ENCODE peak calls at places on chromosomes 11 and 22, in eight cellular contexts. J is right atrium auricular region, A is breast epithelium, H is prostate gland, X is AG04449, G is HFF-Myc, V is fibroblast of the aortic adventitia, L is foreskin fibroblast. F is an unnamed sample.

GRCh38 chr11:10438451-10438850 is 16.6 kb upstream of the AMPD3 start:
- DNase-seq in J (no peak), A (no peak), H (no peak), X (no peak), G (no peak), V (peak), L (peak), F (no peak)

GRCh38 chr11:96464695-96465307 is 75.0 kb downstream of the JRKL start:
- DNase-seq in J (no peak), A (no peak), H (no peak), X (peak), G (peak), V (peak), L (peak), F (no peak)

GRCh38 chr22:31148953-31149627 is 8.8 kb upstream of the PLA2G3 start:
- DNase-seq in J (peak), A (peak), H (peak), X (no peak), G (no peak), V (peak), L (peak), F (peak)

GRCh38 chr11:69075421-69076128 is 26.8 kb downstream of the TPCN2 start:
- DNase-seq in J (peak), A (peak), H (no peak), X (peak), G (peak), V (peak), L (peak), F (no peak)

GRCh38 chr22:47940211-47940610 is 1177.8 kb downstream of the TBC1D22A start:
- DNase-seq in J (no peak), A (no peak), H (no peak), X (no peak), G (no peak), V (no peak), L (no peak), F (no peak)

GRCh38 chr11:75562836-75563484 is 907 bp downstream of the SERPINH1 start:
- DNase-seq in J (no peak), A (no peak), H (peak), X (no peak), G (peak), V (peak), L (peak), F (no peak)

GRCh38 chr11:18491924-18492323 is 34.8 kb downstream of the TSG101 start:
- DNase-seq in J (no peak), A (no peak), H (no peak), X (no peak), G (no peak), V (no peak), L (no peak), F (no peak)

GRCh38 chr22:27796829-27797792 is 4.4 kb downstream of the MN1 start:
- DNase-seq in J (no peak), A (no peak), H (no peak), X (no peak), G (no peak), V (no peak), L (no peak), F (peak)

GRCh38 chr22:30596886-30597285 is 5.2 kb upstream of the PES1 start:
- DNase-seq in J (no peak), A (no peak), H (no peak), X (no peak), G (no peak), V (no peak), L (no peak), F (no peak)

GRCh38 chr11:75242722-75243600 is 2.4 kb downstream of the TPBGL start:
- DNase-seq in J (no peak), A (peak), H (no peak), X (no peak), G (no peak), V (no peak), L (no peak), F (no peak)

DNA sequence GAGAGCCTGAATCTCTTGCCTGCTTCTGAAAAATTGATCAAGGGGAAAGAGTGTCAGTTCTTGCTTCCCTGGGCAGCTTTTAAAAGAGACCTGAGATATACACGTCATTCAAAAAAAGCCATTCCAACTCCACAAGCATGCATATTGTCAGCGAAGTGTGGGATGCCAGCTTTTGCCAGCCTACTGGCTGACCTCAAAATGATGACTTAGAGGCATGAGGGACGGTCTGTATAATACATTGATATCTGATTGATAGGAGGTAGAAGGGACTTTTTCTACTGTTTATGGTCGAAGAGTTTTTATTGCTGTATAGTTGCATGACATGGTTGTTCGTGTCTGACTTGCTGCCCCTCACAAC is 126.3 kb downstream of the MICAL2 start:
- DNase-seq in J (no peak), A (no peak), H (no peak), X (no peak), G (no peak), V (no peak), L (no peak), F (no peak)
- TF ChIP-seq CTCF in J (peak), A (no peak), H (no peak), X (no peak), G (no peak), V (no peak), L (no peak), F (no peak)

GRCh38 chr22:38203090-38203810 is 1.5 kb downstream of the MAFF start:
- DNase-seq in J (no peak), A (peak), H (peak), X (no peak), G (no peak), V (peak), L (peak), F (peak)

GRCh38 chr22:38203855-38204497 is 2.2 kb downstream of the MAFF start:
- DNase-seq in J (no peak), A (no peak), H (no peak), X (no peak), G (no peak), V (peak), L (peak), F (no peak)

GRCh38 chr22:38204784-38205183 is 3.0 kb downstream of the MAFF start:
- DNase-seq in J (no peak), A (no peak), H (no peak), X (no peak), G (no peak), V (no peak), L (no peak), F (no peak)

GRCh38 chr22:38207898-38208432 is 6.2 kb downstream of the MAFF start:
- DNase-seq in J (no peak), A (no peak), H (no peak), X (no peak), G (no peak), V (no peak), L (no peak), F (no peak)

GRCh38 chr22:38205261-38206128 is 3.7 kb downstream of the MAFF start:
- DNase-seq in J (peak), A (peak), H (no peak), X (peak), G (no peak), V (peak), L (peak), F (peak)
- H3K4me3 ChIP-seq in J (no peak), A (peak), H (no peak), X (no peak), G (no peak), V (peak), L (no peak), F (no peak)

GRCh38 chr11:30317030-30317429 is 5.9 kb upstream of the ARL14EP start:
- DNase-seq in J (no peak), A (no peak), H (no peak), X (no peak), G (no peak), V (no peak), L (no peak), F (no peak)

GRCh38 chr11:30313580-30313979 is 9.3 kb upstream of the ARL14EP start:
- DNase-seq in J (no peak), A (no peak), H (no peak), X (no peak), G (no peak), V (no peak), L (peak), F (no peak)

GRCh38 chr11:30312243-30312642 is 10.7 kb upstream of the ARL14EP start:
- DNase-seq in J (no peak), A (no peak), H (no peak), X (no peak), G (no peak), V (no peak), L (no peak), F (no peak)

GRCh38 chr11:30314625-30315024 is 8.3 kb upstream of the ARL14EP start:
- DNase-seq in J (no peak), A (no peak), H (no peak), X (no peak), G (no peak), V (peak), L (peak), F (no peak)

DNA sequence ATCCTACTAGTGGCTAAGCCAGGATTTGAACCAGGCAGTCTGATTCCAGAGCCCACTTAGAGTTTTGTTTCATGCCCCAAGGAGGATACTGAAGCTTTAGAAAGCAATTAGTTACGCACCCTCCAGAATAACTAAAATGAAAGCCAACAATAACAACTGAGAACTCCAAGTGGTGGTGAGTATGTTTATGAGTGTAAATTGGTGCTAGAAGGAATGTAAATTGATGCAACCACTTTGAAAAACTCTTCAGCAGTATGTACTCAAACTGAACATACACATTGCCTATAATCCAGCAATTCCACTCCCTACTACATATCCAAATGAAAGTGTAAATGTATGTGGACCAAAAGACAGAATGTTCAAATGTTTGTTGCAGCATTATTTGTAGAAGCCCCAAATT is 6.7 kb upstream of the ARL14EP start:
- DNase-seq in J (no peak), A (no peak), H (no peak), X (no peak), G (no peak), V (no peak), L (no peak), F (no peak)
- TF ChIP-seq CTCF in J (no peak), A (no peak), H (no peak), X (no peak), G (no peak), V (no peak), L (no peak), F (no peak)

DNA sequence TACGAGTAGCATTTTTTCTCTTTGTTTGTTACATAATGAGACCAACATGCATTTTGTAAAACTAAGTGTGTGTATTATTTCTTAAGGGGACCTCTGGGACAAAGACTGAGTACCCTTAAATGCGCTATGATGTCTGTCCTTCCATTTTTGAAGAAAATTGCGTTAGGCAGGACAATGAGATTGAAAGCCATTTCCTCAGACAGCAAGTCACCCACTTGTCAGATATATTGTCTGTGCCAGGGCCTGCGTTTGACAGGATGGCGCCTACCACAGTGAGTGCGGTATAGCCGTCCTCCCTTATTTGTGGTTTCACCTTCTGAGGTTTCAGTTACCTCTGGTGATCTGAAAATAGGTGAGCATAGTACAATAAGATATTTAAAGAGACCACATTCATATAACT is 2.2 kb downstream of the AP2A2 start:
- DNase-seq in J (no peak), A (no peak), H (no peak), X (no peak), G (no peak), V (no peak), L (no peak), F (no peak)
- H3K4me3 ChIP-seq in J (no peak), A (no peak), H (no peak), X (no peak), G (no peak), V (no peak), L (no peak), F (peak)

GRCh38 chr22:37557321-37558001 is 2.8 kb upstream of the CDC42EP1 start:
- DNase-seq in J (no peak), A (no peak), H (no peak), X (no peak), G (no peak), V (no peak), L (no peak), F (no peak)
- TF ChIP-seq CTCF in J (no peak), A (no peak), H (no peak), X (no peak), G (no peak), V (no peak), L (no peak), F (no peak)

GRCh38 chr11:132942611-132943324 is 589.5 kb downstream of the OPCML start:
- DNase-seq in J (no peak), A (no peak), H (no peak), X (no peak), G (no peak), V (no peak), L (no peak), F (no peak)
- H3K4me3 ChIP-seq in J (no peak), A (peak), H (no peak), X (peak), G (no peak), V (no peak), L (peak), F (no peak)

GRCh38 chr22:22710719-22711531 is 66.5 kb downstream of the GGTLC2 start:
- DNase-seq in J (peak), A (no peak), H (peak), X (no peak), G (no peak), V (peak), L (peak), F (peak)
- TF ChIP-seq CTCF in J (peak), A (peak), H (peak), X (peak), G (peak), V (peak), L (peak), F (peak)

GRCh38 chr11:44728491-44728910 is 1.7 kb downstream of the TSPAN18 start:
- DNase-seq in J (no peak), A (no peak), H (no peak), X (no peak), G (no peak), V (no peak), L (no peak), F (no peak)
- H3K4me3 ChIP-seq in J (peak), A (no peak), H (no peak), X (peak), G (no peak), V (no peak), L (no peak), F (no peak)

DNA sequence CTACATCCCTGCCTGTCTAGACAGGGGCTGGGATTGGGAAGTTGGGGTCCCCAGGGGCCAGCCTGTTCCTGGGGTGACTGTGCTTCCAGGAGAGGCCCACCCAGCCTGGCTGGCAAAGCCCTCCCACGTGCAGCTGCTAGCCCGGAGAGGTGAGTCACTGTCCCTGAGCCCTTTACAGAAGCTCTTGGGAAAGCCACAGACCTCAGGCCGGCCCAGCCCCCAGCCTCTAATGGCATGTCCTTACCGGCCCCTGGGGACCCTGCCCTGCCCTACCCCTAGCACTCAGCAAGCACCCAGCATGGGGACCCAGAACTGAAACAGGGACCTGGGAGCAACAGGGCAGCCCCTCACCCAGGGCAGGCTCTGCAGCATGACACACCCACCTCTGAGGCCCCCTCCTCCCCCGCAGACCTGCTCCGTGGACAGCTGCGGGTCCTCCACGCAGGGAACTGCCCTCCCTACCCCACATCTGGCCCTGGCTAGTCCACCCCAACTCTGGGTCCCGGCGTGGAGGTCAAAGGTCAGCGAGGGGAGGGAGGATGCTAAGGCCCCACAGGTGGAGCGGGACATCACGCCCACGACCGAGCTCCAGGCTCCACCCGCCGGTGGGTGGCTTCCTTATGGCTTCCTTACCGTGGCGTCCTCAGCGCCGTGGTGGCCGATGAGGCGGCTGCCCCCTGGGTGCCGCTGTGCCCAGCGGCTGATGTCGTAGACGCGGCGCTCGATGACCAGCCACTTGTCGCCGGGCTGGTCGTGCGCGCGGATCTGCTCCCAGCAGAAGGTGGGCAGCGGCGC is 612 bp downstream of the FADS3 start:
- DNase-seq in J (peak), A (no peak), H (no peak), X (peak), G (no peak), V (peak), L (peak), F (peak)
- TF ChIP-seq CTCF in J (no peak), A (no peak), H (no peak), X (peak), G (no peak), V (peak), L (no peak), F (no peak)